ENCODE peak calls at places on chromosomes 12 and 14, in five cellular contexts. N is T-helper 2 cell; D is central memory CD8-positive, alpha-beta T cell; E is GM12892; Z is right lobe of liver. T is an unnamed sample.
A peak's percentile ranks its signal among the peaks of the same experiment; 100 is the strongest.

GRCh38 chr14:93115920-93116675 is at the start of gene ITPK1:
- DNase-seq in N (peak; percentile 75), Z (no peak), E (peak; percentile 74), D (peak; percentile 21), T (peak; percentile 76)

GRCh38 chr12:34363050-34363673 is 340.9 kb downstream of the ALG10 start:
- DNase-seq in E (no peak), D (no peak), Z (no peak), N (no peak), T (no peak)

GRCh38 chr14:20455355-20456300 is 602 bp downstream of the APEX1 start:
- DNase-seq in D (no peak), N (peak; percentile 93), Z (no peak), E (no peak), T (no peak)

GRCh38 chr12:50390284-50390683 is 6.1 kb downstream of the FAM186A start:
- DNase-seq in E (no peak), D (no peak), Z (no peak), N (no peak), T (no peak)

GRCh38 chr12:119691202-119691846 is 23.4 kb downstream of the PRKAB1 start:
- DNase-seq in Z (no peak), D (no peak), E (no peak), N (no peak), T (no peak)

GRCh38 chr12:28611115-28611435 is 420.8 kb downstream of the CCDC91 start:
- DNase-seq in N (no peak), E (no peak), D (no peak), Z (no peak), T (no peak)

GRCh38 chr14:63308723-63309317 is 9.9 kb downstream of the GPHB5 start:
- DNase-seq in E (no peak), N (no peak), D (no peak), Z (no peak), T (no peak)

GRCh38 chr14:91059576-91060471 is 617 bp downstream of the RPS6KA5 start:
- DNase-seq in E (peak; percentile 41), N (peak; percentile 83), D (peak; percentile 30), Z (peak; percentile 62), T (peak; percentile 58)

GRCh38 chr14:75906680-75907280 is 75.0 kb downstream of the TGFB3 start:
- DNase-seq in N (peak; percentile 58), Z (peak; percentile 63), E (no peak), D (peak; percentile 44), T (peak; percentile 28)

GRCh38 chr14:53845813-53846693 is 110.6 kb downstream of the BMP4 start:
- DNase-seq in Z (no peak), E (no peak), D (no peak), N (no peak), T (no peak)

GRCh38 chr12:6294156-6294532 is 16.3 kb upstream of the PLEKHG6 start:
- DNase-seq in D (no peak), E (no peak), N (no peak), Z (no peak), T (no peak)

GRCh38 chr14:90034156-90034555 is 27.6 kb upstream of the KCNK13 start:
- DNase-seq in E (no peak), D (no peak), N (no peak), Z (no peak), T (no peak)

GRCh38 chr12:120007272-120007671 is 18.2 kb downstream of the BICDL1 start:
- DNase-seq in E (no peak), N (peak; percentile 82), D (peak; percentile 76), Z (no peak), T (no peak)

GRCh38 chr14:91464615-91465205 is 45.4 kb downstream of the PPP4R3A start:
- DNase-seq in N (no peak), D (no peak), E (no peak), Z (no peak), T (no peak)

GRCh38 chr14:61003571-61003970 is 22.5 kb downstream of the SLC38A6 start:
- DNase-seq in E (no peak), N (no peak), Z (no peak), D (no peak), T (no peak)

GRCh38 chr14:105931808-105932483 is 405.6 kb downstream of the TMEM121 start:
- DNase-seq in E (no peak), N (no peak), Z (peak; percentile 8), D (no peak), T (no peak)

GRCh38 chr14:60253649-60254048 is 4.6 kb downstream of the PPM1A start:
- DNase-seq in Z (no peak), E (no peak), D (no peak), N (no peak), T (no peak)

GRCh38 chr14:22539831-22540230 is 49.2 kb downstream of the DAD1 start:
- DNase-seq in N (peak; percentile 66), D (no peak), Z (no peak), E (no peak), T (no peak)

T was measured in GM19239.